ENCODE peak calls at places on chromosomes 7 and 10, in four cellular contexts. O, W, D and C are unnamed samples.

GRCh38 chr7:98133181-98133580 is 26.5 kb downstream of the LMTK2 start:
- DNase-seq in O (peak; percentile 64), W (no peak), D (no peak), C (no peak)

GRCh38 chr7:111783867-111784266 is 221.6 kb upstream of the IMMP2L start:
- DNase-seq in O (no peak), W (no peak), D (no peak), C (no peak)

GRCh38 chr10:31959461-31960173 is 31.0 kb upstream of the ARHGAP12 start:
- DNase-seq in O (no peak), W (no peak), D (no peak), C (no peak)

GRCh38 chr10:71880425-71881306 is 29.6 kb upstream of the PSAP start:
- DNase-seq in O (no peak), W (peak; percentile 8), D (no peak), C (peak; percentile 56)

GRCh38 chr7:13920053-13920697 is 69.3 kb downstream of the ETV1 start:
- DNase-seq in O (peak; percentile 100), W (no peak), D (peak; percentile 88), C (no peak)

GRCh38 chr7:24963218-24963617 is 16.8 kb downstream of the OSBPL3 start:
- DNase-seq in O (no peak), W (peak; percentile 60), D (no peak), C (no peak)

GRCh38 chr7:18566205-18566604 is 70.7 kb downstream of the HDAC9 start:
- DNase-seq in O (no peak), W (no peak), D (no peak), C (no peak)

GRCh38 chr7:105589221-105590077 is 8.2 kb upstream of the EFCAB10 start:
- DNase-seq in O (peak; percentile 76), W (peak; percentile 35), D (peak; percentile 78), C (peak; percentile 78)

GRCh38 chr7:5689118-5689517 is 92.3 kb downstream of the RNF216 start:
- DNase-seq in O (no peak), W (no peak), D (no peak), C (no peak)

GRCh38 chr10:51896849-51897248 is 197.5 kb upstream of the CSTF2T start:
- DNase-seq in O (no peak), W (no peak), D (no peak), C (no peak)

GRCh38 chr7:19413444-19413965 is 268.3 kb upstream of the FERD3L start:
- DNase-seq in O (no peak), W (no peak), D (no peak), C (no peak)

DNA sequence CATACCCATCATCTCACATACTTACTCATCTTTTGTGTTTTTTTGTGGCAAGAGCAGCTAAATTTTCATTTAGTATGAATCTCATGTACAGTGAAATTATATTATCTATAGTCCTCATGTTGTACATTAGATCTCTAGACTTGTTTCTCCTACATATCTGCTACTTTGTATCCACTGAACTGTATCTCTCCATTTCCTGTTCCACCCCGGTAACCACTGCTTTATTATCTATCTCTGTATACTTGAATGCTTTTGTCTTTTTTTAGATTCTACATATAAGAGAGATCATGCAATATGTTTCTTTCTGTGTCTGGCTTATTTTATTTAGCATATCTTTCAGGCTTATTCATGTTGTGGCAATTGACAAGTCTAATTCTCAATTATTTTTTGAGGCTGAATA is 125.1 kb downstream of the ANKRD7 start:
- DNase-seq in O (no peak), W (no peak), D (no peak), C (no peak)
- H3K27ac ChIP-seq in O (no peak overlapping the region), W (no peak overlapping the region), D (no peak overlapping the region), C (no peak overlapping the region)

GRCh38 chr10:124999433-125000365 is 57.8 kb downstream of the ZRANB1 start:
- DNase-seq in O (no peak), W (no peak), D (no peak), C (no peak)
- H3K27ac ChIP-seq in O (no peak overlapping the region), W (peak overlapping the region; percentile 89), D (peak overlapping the region; percentile 23), C (peak overlapping the region; percentile 92)

DNA sequence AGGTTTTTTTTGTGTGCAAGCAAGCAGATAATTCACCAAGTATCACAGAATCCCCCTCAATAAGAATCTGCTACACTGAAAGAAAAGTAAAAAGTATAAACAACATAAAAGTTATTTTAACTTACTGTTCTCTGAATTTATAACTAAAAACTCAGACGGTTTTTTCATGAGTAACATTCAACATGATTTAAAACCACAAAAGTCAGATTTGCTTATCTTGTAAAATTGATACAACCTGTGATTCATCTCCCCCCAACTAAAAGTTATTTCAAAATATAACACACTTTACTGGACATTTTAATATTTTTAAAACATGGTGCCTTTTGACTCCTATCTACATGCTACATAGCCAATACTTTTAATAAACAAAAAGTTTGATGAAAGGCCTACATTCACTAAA is 32.8 kb downstream of the TSPAN12 start:
- DNase-seq in O (no peak), W (no peak), D (no peak), C (no peak)
- H3K27ac ChIP-seq in O (no peak overlapping the region), W (no peak overlapping the region), D (no peak overlapping the region), C (no peak overlapping the region)

DNA sequence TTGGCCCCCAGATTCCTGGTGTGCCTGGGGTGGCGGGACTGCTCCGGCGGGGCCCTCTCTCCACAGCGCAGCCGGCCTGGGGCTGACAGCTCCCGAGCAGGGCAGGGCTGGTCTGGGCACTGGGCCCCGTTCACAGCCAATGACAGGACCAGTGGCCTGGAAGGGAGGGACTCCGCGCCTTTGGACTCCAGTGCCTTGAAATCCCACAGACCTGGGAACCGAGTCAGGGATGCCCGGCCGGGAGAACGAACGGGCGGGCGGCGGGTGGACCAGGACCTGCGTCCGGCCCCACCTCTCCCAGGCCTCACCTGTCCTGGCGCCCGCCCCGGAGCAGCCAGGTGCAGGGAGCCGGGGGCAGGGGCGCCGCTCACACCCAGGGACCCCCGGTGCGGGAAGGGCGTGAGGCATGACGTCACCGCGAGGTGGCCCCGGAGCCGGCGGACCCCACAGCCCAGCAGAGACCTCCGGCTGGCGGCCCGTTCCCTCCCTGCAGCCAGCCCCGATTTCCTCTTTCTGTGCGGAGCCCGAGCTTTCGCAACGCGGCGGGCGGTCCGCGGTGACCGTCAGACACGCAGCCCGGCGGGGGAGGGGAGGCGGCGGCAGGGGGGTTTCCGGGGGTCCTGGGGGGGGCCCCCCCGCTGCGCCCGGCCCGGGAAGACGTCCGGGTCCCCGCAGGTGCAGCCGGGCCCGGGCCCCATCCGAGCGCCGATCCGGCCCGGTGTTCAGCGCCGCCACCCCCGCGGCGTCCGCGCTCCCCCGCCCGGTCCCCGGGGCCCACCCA is 743 bp downstream of the ADAP1 start:
- DNase-seq in O (peak; percentile 53), W (peak; percentile 65), D (peak; percentile 78), C (peak; percentile 44)
- H3K27ac ChIP-seq in O (no peak overlapping the region), W (peak overlapping the region; percentile 95), D (peak overlapping the region; percentile 70), C (peak overlapping the region; percentile 70)

DNA sequence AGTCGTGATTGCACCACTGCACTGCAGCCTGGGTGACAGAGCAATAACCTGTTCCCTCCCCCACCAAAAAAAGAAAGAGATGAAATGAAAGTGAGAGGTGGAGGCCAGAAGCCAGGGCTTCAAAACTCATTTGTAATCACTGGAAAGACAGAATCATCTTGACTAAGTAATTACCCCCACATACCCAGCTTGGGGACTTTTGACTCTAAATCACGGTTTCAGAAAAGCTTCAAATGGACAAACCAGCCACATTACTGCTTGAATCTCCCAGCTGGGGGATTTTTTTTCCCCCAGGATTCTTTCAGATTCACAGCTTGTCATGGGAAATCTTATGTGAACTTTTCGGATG is 361.0 kb downstream of the FRMD4A start:
- DNase-seq in O (peak; percentile 20), W (no peak), D (no peak), C (no peak)
- H3K27ac ChIP-seq in O (no peak overlapping the region), W (no peak overlapping the region), D (no peak overlapping the region), C (no peak overlapping the region)

GRCh38 chr10:87558333-87558732 is 53.6 kb downstream of the MINPP1 start:
- DNase-seq in O (no peak), W (no peak), D (no peak), C (no peak)

GRCh38 chr10:87557409-87557808 is 52.7 kb downstream of the MINPP1 start:
- DNase-seq in O (no peak), W (no peak), D (no peak), C (no peak)

GRCh38 chr10:87562750-87563149 is 58.1 kb downstream of the MINPP1 start:
- DNase-seq in O (no peak), W (no peak), D (no peak), C (no peak)

GRCh38 chr10:87560495-87561222 is 56.0 kb downstream of the MINPP1 start:
- DNase-seq in O (no peak), W (no peak), D (no peak), C (no peak)

DNA sequence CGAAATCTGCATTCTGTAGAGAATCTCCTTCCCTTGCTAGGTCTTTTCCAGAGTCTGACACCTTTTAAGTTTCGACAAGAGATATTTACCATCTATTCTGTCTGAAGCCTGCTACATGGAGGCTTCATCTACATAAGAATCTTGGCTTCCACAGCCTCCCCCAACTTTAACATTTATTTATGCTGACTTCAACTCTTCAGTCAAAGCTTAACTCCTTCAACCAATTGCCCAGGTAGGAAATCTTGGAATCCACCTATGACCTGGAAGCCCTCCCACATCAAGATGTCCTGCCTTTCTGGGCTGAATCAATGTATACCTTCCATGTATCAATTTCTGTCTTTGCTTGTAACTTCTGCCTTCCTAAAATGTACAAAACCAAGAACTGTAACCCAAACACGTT is 54.7 kb downstream of the MINPP1 start:
- DNase-seq in O (no peak), W (no peak), D (no peak), C (no peak)
- H3K27ac ChIP-seq in O (no peak overlapping the region), W (no peak overlapping the region), D (no peak overlapping the region), C (no peak overlapping the region)

GRCh38 chr7:68862736-68863135 is 735.5 kb upstream of the AUTS2 start:
- DNase-seq in O (no peak), W (no peak), D (no peak), C (no peak)

GRCh38 chr7:68868975-68869374 is 729.3 kb upstream of the AUTS2 start:
- DNase-seq in O (no peak), W (no peak), D (no peak), C (no peak)

GRCh38 chr7:68866136-68866535 is 732.1 kb upstream of the AUTS2 start:
- DNase-seq in O (no peak), W (no peak), D (no peak), C (no peak)

DNA sequence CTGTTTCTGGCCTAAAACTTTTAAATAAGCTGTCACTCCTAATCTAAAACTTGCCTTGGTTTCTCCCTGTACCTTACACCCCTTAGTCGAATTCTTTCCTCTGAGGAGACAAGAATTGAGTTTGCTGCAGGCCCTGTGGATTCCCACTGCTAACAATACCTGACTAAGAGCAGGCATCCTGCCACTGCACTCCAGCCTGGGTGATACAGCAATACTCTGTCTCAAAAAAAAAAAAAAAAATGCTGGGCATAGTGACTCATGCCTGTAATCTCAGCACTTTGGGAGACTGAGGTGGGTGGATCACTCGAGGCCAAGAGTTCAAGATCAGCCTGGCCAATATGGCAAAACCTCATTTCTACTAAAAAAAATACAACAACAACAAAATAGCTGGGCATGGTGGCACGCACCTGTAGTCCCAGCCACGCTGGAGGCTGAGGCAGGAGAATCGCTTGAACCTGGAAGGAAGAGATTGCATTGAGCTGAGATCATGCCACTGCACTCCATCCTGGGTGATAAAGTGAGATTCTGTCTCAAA is 732.9 kb upstream of the AUTS2 start:
- DNase-seq in O (no peak), W (no peak), D (no peak), C (no peak)
- H3K27ac ChIP-seq in O (no peak overlapping the region), W (no peak overlapping the region), D (no peak overlapping the region), C (no peak overlapping the region)